ENCODE peak calls at places on chromosome 5, in six cellular contexts. X, J, S, N, L and A are unnamed samples.

GRCh38 chr5:135442387-135443256 is 4.5 kb downstream of the DCANP1 start:
- DNase-seq in X (no peak), J (no peak), S (no peak), N (no peak), L (no peak), A (no peak)

GRCh38 chr5:52989025-52989780 is at the start of gene ITGA2:
- DNase-seq in X (peak), J (peak), S (peak), N (peak), L (no peak), A (peak)

GRCh38 chr5:51385214-51385613 is 2.0 kb downstream of the ISL1 start:
- DNase-seq in X (no peak), J (no peak), S (no peak), N (peak), L (no peak), A (no peak)

GRCh38 chr5:178286226-178287090 is 53.9 kb upstream of the PHYKPL start:
- DNase-seq in X (no peak), J (no peak), S (no peak), N (no peak), L (no peak), A (no peak)

GRCh38 chr5:56415356-56415765 is 182.2 kb upstream of the ANKRD55 start:
- DNase-seq in X (peak), J (no peak), S (peak), N (no peak), L (peak), A (peak)

GRCh38 chr5:14668247-14668646 is 3.7 kb downstream of the OTULIN start:
- DNase-seq in X (no peak), J (peak), S (no peak), N (no peak), L (peak), A (no peak)

GRCh38 chr5:116378007-116378831 is 196.4 kb downstream of the SEMA6A start:
- DNase-seq in X (no peak), J (no peak), S (no peak), N (peak), L (no peak), A (no peak)

GRCh38 chr5:78245126-78245525 is 49.4 kb downstream of the AP3B1 start:
- DNase-seq in X (no peak), J (no peak), S (peak), N (no peak), L (no peak), A (no peak)

GRCh38 chr5:34570721-34571379 is 85.3 kb upstream of the RAI14 start:
- DNase-seq in X (no peak), J (no peak), S (no peak), N (no peak), L (no peak), A (no peak)

GRCh38 chr5:151480859-151481258 is 33.5 kb downstream of the SLC36A1 start:
- DNase-seq in X (no peak), J (no peak), S (no peak), N (no peak), L (no peak), A (peak)

GRCh38 chr5:157689942-157690689 is 18.8 kb downstream of the C5orf52 start:
- DNase-seq in X (no peak), J (no peak), S (no peak), N (no peak), L (no peak), A (no peak)

GRCh38 chr5:74237746-74238145 is 402.8 kb downstream of the ENC1 start:
- DNase-seq in X (no peak), J (no peak), S (no peak), N (no peak), L (no peak), A (no peak)

GRCh38 chr5:5584236-5584749 is 161.8 kb downstream of the ICE1 start:
- DNase-seq in X (no peak), J (no peak), S (no peak), N (no peak), L (no peak), A (no peak)

GRCh38 chr5:178078197-178078995 is 34.9 kb upstream of the N4BP3 start:
- DNase-seq in X (no peak), J (no peak), S (no peak), N (no peak), L (no peak), A (peak)

GRCh38 chr5:69024241-69024651 is 69.6 kb upstream of the SLC30A5 start:
- DNase-seq in X (peak), J (peak), S (peak), N (peak), L (no peak), A (peak)

GRCh38 chr5:120388016-120388781 is 75.9 kb upstream of the PRR16 start:
- DNase-seq in X (no peak), J (no peak), S (no peak), N (peak), L (no peak), A (peak)

GRCh38 chr5:102591650-102592049 is 92.8 kb upstream of the SLCO6A1 start:
- DNase-seq in X (no peak), J (no peak), S (no peak), N (no peak), L (peak), A (no peak)

GRCh38 chr5:61256474-61256873 is 75.6 kb upstream of the ZSWIM6 start:
- DNase-seq in X (no peak), J (no peak), S (no peak), N (peak), L (no peak), A (no peak)
- TF ChIP-seq MYC in X (no peak), J (no peak), S (no peak), N (no peak), L (no peak), A (no peak)

GRCh38 chr5:38557792-38558191 is 1.3 kb upstream of the LIFR start:
- DNase-seq in X (no peak), J (no peak), S (no peak), N (no peak), L (no peak), A (no peak)
- H3K4me3 ChIP-seq in X (peak), J (peak), S (no peak), N (no peak), L (no peak), A (no peak)

GRCh38 chr5:144566747-144567415 is 396.2 kb downstream of the KCTD16 start:
- DNase-seq in X (no peak), J (no peak), S (no peak), N (no peak), L (no peak), A (no peak)
- TF ChIP-seq MAX in X (no peak), J (no peak), S (no peak), N (no peak), L (no peak), A (no peak)

DNA sequence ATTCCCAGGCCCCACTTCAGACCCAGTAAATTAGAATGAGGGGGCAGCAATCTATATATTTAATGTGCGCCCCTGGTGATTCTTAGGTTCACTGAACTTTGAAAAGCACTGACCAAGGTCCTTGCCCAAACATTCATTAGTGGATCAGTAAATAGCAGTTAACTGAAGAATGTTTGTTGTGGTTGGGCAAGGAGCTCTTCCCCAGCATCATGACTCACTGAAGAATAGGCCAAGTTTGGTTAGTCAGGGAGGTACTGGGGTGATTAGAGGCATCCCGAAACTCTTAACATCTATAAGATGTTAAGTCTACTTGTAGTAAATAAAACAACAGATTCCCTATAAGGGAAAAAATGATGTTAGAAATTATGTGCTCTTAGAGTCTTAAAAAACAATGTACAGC is 833 bp upstream of the MROH2B start:
- DNase-seq in X (no peak), J (no peak), S (no peak), N (no peak), L (no peak), A (no peak)
- TF ChIP-seq MYC in X (no peak), J (no peak), S (no peak), N (no peak), L (no peak), A (no peak)

DNA sequence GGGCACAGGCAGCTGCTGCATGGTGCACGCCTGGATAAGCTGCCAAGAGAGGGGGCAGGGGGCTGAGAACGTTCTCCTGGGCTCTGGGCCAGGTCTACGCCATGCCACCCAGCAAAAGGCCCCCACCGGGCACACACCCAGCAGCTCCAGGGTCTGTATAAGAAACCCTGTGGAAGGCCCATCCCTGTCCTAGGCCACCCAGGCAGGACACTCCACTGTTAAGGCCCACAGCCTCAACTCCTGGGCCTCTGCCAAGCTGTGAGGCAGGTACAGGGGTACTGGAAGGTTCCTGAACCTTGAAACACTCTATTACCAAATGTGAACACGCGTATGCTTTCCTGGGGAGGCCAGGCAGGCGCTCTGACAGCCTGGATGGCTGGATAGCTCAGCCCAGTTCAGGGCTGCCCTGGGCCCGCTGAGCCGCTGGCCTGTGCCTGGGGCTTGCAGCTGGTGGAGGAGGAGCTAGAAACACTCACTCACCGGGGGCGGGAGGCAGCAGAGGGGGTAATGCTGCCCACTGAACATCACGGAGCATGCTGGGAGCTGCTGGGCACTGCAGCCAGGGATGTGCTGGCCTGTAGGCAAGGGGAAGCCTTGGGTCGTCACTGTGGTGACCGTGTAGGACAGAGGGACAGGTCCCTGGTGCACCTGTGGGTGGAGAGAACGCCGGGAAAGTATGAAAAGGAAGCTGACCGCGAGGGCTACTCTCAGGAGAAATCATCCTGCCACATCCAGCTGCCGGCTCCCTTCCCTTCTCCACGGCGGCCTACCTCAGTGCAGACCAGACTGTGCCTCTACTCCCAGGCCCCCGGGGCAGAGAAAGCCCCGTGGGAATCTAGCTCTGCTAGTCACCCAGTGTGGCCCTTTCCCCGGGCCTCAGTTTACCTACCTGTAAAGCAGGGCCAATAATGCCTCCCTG is 6.0 kb downstream of the RNF44 start:
- DNase-seq in X (no peak), J (no peak), S (no peak), N (no peak), L (no peak), A (no peak)
- H3K4me3 ChIP-seq in X (no peak), J (no peak), S (no peak), N (no peak), L (peak), A (no peak)

GRCh38 chr5:173412566-173412965 is 84.4 kb upstream of the STC2 start:
- DNase-seq in X (no peak), J (no peak), S (no peak), N (no peak), L (no peak), A (no peak)

GRCh38 chr5:173408946-173409345 is 80.7 kb upstream of the STC2 start:
- DNase-seq in X (no peak), J (no peak), S (no peak), N (no peak), L (no peak), A (no peak)

GRCh38 chr5:173410459-173411233 is 82.4 kb upstream of the STC2 start:
- DNase-seq in X (no peak), J (no peak), S (no peak), N (no peak), L (no peak), A (no peak)

GRCh38 chr5:173412151-173412550 is 83.9 kb upstream of the STC2 start:
- DNase-seq in X (no peak), J (no peak), S (no peak), N (no peak), L (no peak), A (no peak)

GRCh38 chr5:173413476-173413982 is 85.3 kb upstream of the STC2 start:
- DNase-seq in X (no peak), J (no peak), S (no peak), N (no peak), L (no peak), A (no peak)
- TF ChIP-seq MAX in X (no peak), J (no peak), S (no peak), N (no peak), L (no peak), A (no peak)

GRCh38 chr5:140253985-140254384 is 48.9 kb downstream of the PFDN1 start:
- DNase-seq in X (peak), J (peak), S (no peak), N (no peak), L (no peak), A (no peak)
- TF ChIP-seq MYC in X (no peak), J (no peak), S (no peak), N (no peak), L (no peak), A (no peak)

DNA sequence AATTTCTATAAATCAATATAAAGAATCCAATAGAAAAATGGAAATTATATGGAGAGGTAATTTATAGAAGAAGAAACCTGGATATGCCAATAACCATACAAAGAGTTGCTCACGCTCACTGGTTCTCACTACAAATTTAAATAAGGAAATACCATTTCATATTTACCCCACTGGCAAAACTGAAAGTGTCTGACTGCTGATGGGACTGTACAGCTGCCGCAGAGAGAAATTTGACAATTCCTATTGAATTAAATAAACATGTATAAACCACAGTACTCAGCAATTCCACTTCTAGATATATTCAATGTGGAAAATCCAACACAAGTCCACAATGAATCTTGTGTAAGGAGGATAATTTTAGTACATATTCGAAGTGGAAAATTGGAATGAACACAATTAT is 830.4 kb upstream of the GRAMD2B start:
- DNase-seq in X (no peak), J (no peak), S (no peak), N (no peak), L (no peak), A (no peak)
- H3K4me3 ChIP-seq in X (no peak), J (no peak), S (no peak), N (no peak), L (no peak), A (no peak)

GRCh38 chr5:172885594-172886340 is 51.7 kb downstream of the ERGIC1 start:
- DNase-seq in X (no peak), J (no peak), S (no peak), N (no peak), L (no peak), A (no peak)

GRCh38 chr5:172886974-172887491 is 53.0 kb downstream of the ERGIC1 start:
- DNase-seq in X (no peak), J (peak), S (no peak), N (peak), L (no peak), A (peak)

GRCh38 chr5:172886396-172886932 is 52.4 kb downstream of the ERGIC1 start:
- DNase-seq in X (no peak), J (no peak), S (no peak), N (no peak), L (no peak), A (no peak)

GRCh38 chr5:172890659-172891058 is 56.6 kb downstream of the ERGIC1 start:
- DNase-seq in X (no peak), J (no peak), S (no peak), N (no peak), L (no peak), A (no peak)

DNA sequence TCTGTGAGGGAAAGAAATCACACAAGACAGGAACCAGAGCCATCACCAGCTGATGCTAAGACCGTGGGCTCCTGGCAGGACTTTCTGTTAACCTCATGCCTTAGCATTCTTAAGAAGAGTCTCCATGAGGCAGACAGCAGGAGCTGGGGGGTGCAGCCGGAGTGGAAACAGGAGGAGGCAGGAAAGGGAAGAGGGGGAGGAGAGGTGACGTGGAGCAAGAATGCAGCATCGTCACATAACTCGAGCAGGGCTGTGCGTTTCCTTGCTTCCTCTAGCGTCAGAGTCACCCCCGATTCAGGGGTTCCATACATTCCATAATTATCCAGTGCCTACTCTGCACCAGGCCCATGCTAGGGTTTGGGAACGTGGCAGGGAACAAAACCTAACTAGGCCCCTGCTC is 53.7 kb downstream of the ERGIC1 start:
- DNase-seq in X (no peak), J (no peak), S (no peak), N (peak), L (no peak), A (no peak)
- TF ChIP-seq MAX in X (no peak), J (no peak), S (no peak), N (no peak), L (no peak), A (no peak)

GRCh38 chr5:128062172-128062746 is 21.3 kb upstream of the SLC12A2 start:
- DNase-seq in X (no peak), J (no peak), S (no peak), N (peak), L (no peak), A (no peak)
- TF ChIP-seq MYC in X (no peak), J (no peak), S (no peak), N (no peak), L (no peak), A (no peak)